ENCODE peak calls at places on chromosomes 16 and 17, in four cellular contexts. O is ovary, A is fibroblast of lung, S is cardiac muscle cell. I is an unnamed sample. For H3K27me3, the result is how much of the 10 kb centered on the place peaks cover.

GRCh38 chr16:53864819-53865491 is 161.0 kb downstream of the FTO start:
- DNase-seq in O (no peak), S (peak), A (no peak), I (no peak)

GRCh38 chr16:52251495-52251894 is 295.4 kb downstream of the TOX3 start:
- DNase-seq in S (peak), O (no peak), A (no peak), I (no peak)

GRCh38 chr16:66472961-66473610 is 46.0 kb downstream of the BEAN1 start:
- DNase-seq in S (no peak), A (no peak), O (peak), I (no peak)

GRCh38 chr17:83151442-83152220 is 72.2 kb downstream of the METRNL start:
- DNase-seq in A (peak), O (peak), S (no peak), I (peak)

GRCh38 chr17:65181237-65182061 is 44.3 kb downstream of the RGS9 start:
- DNase-seq in S (no peak), O (no peak), A (no peak), I (no peak)

GRCh38 chr17:74089869-74090464 is 113.5 kb upstream of the RPL38 start:
- DNase-seq in O (peak), S (peak), A (peak), I (peak)

GRCh38 chr17:5464717-5465507 is 3.9 kb downstream of the DHX33 start:
- DNase-seq in O (no peak), S (no peak), A (no peak), I (no peak)

GRCh38 chr17:56679148-56679766 is 85.8 kb downstream of the NOG start:
- DNase-seq in O (no peak), S (peak), A (peak), I (no peak)

GRCh38 chr17:41382396-41382795 is 290 bp upstream of the KRT34 start:
- DNase-seq in O (no peak), A (peak), S (no peak), I (no peak)

GRCh38 chr16:27759301-27759871 is 209.4 kb downstream of the KATNIP start:
- DNase-seq in S (peak), O (no peak), A (peak), I (peak)

GRCh38 chr16:67110136-67110847 is 551 bp downstream of the PHAF1 start:
- DNase-seq in O (no peak), A (no peak), S (no peak), I (no peak)

GRCh38 chr17:69593716-69594115 is 179.2 kb downstream of the MAP2K6 start:
- DNase-seq in A (no peak), O (no peak), S (no peak), I (no peak)

GRCh38 chr16:56389554-56389953 is 35.8 kb downstream of the AMFR start:
- DNase-seq in A (peak), O (no peak), S (peak), I (peak)

GRCh38 chr16:54444851-54445523 is 158.4 kb upstream of the IRX3 start:
- DNase-seq in A (no peak), O (no peak), S (peak), I (peak)

DNA sequence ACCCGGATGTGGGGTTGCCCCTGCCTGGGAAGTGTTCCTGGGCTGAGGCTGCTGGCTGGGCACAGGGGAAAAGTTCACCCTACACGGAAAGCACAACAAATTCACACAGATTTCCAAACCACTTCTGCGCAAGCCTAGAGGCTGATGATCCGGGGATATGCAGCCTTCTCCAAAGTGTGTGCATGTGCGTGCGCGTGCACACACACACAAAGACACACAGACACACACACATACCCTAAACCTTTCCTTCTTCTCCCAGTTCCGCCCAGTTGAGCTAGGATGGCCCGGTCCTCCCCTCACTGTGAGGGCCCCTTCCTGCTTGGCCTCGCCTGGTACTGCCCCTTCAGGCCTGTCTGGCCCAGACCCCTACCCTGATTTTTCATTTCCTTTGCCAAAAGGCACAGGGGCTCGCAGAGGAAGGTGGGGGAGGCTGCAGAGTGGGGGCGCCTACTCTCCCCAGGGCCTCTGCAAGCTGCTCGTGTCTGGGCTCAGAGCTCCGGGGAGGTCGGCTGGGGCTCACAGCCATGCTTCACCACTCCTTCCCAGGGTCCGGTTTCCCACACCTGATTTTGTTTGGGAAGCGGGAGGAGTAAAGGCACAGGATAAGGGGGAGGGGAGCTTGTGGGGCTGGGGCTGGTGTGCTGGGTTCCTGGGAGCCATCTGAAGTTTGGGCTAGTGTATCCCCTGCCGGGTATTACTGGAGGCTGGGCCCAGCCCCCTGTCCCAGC is 144.7 kb downstream of the ENGASE start:
- DNase-seq in O (no peak), A (no peak), S (no peak), I (no peak)
- H3K27me3 ChIP-seq in O (under half), A (under half), S (under half), I (under half)

DNA sequence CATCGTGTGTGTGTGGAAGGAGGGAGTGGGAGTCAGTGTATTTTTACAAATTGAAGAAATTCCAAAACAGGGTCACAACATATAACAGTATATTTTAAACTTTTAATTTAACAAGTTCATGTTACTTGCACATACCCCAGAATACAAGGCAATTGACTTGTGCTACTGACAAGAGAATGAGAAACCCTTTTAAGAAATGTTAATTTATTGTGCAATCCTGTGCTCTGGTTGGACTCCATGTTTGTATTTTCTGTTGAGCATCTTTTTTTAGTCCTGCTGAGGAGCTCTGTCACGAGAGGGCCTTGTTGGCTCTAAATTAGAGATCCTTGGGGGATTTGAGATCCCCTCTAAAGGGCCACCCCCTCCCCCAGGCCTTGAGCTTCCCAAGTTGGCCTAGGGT is 1.1 kb upstream of the EMP2 start:
- DNase-seq in A (peak), O (no peak), S (peak), I (no peak)
- H3K27ac ChIP-seq in A (no peak), O (no peak), S (no peak), I (no peak)

GRCh38 chr17:44207319-44207718 is 7.6 kb upstream of the ATXN7L3 start:
- DNase-seq in S (no peak), O (no peak), A (no peak), I (no peak)

GRCh38 chr17:44206825-44207155 is 7.1 kb upstream of the ATXN7L3 start:
- DNase-seq in A (no peak), S (no peak), O (no peak), I (no peak)

GRCh38 chr17:44203731-44204452 is 4.2 kb upstream of the ATXN7L3 start:
- DNase-seq in S (peak), A (peak), O (no peak), I (no peak)

GRCh38 chr17:44204453-44204882 is 4.8 kb upstream of the ATXN7L3 start:
- DNase-seq in O (no peak), S (peak), A (peak), I (peak)

DNA sequence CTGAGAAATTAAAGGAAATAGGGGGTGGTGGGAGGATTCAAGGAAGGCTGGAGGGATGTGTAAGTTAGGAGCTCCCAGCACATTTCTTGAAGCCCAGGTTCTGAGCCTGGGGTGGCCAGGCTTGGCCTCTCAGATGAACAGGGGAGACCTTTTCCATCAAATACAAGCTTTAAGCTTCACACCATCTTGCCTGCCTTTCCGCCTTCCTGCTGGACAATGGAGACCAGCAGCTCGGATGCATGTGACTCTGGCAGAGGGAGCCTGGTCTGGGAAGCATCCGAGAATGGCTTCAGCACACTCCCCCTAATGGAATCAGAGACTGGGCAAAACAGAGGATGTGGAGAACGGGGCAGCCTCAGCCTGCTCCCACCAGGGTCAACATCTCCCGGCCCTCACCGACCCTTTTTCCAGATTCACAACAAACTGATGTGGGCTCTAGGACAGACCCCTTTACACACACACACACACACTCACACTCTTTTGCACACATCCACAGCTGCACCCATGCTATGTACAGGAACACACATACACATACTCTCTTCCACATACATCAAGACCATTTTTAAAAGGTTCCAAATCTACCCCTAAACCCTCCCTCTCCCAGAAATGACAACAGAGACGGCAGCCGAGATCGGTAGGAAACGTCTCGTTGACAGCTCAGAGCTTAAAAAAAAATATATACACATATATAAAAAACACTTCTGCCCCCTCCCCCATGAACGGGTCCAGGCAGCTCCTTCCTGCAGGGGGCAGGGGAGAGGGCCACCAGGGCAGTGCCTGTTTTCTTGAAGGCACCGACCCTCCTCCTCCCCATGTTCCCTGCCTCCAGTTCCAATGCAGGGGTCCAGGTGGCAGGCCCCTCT is 6.5 kb upstream of the ATXN7L3 start:
- DNase-seq in A (no peak), O (no peak), S (no peak), I (no peak)
- TF ChIP-seq CTCF in A (peak), O (no peak), S (no peak), I (peak)

GRCh38 chr17:7111784-7112526 is 2.7 kb downstream of the ASGR2 start:
- DNase-seq in A (no peak), S (no peak), O (no peak), I (no peak)
- H3K27me3 ChIP-seq in A (under half), S (under half), O (under half), I (under half)

GRCh38 chr16:72789465-72789864 is 258.5 kb downstream of the ZFHX3 start:
- DNase-seq in A (no peak), S (no peak), O (no peak), I (no peak)

GRCh38 chr16:72789921-72790320 is 258.0 kb downstream of the ZFHX3 start:
- DNase-seq in S (no peak), A (no peak), O (no peak), I (no peak)

GRCh38 chr16:72793017-72793416 is 254.9 kb downstream of the ZFHX3 start:
- DNase-seq in S (no peak), A (no peak), O (no peak), I (no peak)

GRCh38 chr16:72793716-72794115 is 254.2 kb downstream of the ZFHX3 start:
- DNase-seq in O (no peak), S (no peak), A (no peak), I (no peak)

GRCh38 chr16:72791786-72792185 is 256.1 kb downstream of the ZFHX3 start:
- DNase-seq in S (no peak), A (no peak), O (no peak), I (no peak)
- H3K27ac ChIP-seq in S (no peak), A (no peak), O (no peak), I (no peak)

I was measured in brain microvascular endothelial cell.